ENCODE peak calls at places on chromosome 9, in eight cellular contexts. C is LNCaP clone FGC, V is mucosa of descending colon, Y is fibroblast of pulmonary artery, B is kidney, H is fibroblast of the aortic adventitia, W is psoas muscle, L is brain microvascular endothelial cell. Z is an unnamed sample.

GRCh38 chr9:33628865-33629410 is 104.9 kb downstream of the ANKRD18B start:
- DNase-seq in W (no peak), V (no peak), Y (no peak), L (no peak), B (no peak), H (no peak), C (no peak), Z (no peak)

GRCh38 chr9:107348836-107349235 is 65.8 kb downstream of the RAD23B start:
- DNase-seq in W (no peak), V (no peak), Y (no peak), H (no peak), B (no peak), C (no peak), L (no peak), Z (no peak)

GRCh38 chr9:136045595-136046554 is 49.2 kb downstream of the NACC2 start:
- DNase-seq in Y (peak), B (peak), W (no peak), L (no peak), C (no peak), V (no peak), H (no peak), Z (peak)

GRCh38 chr9:91433180-91433579 is 9.5 kb upstream of the NFIL3 start:
- DNase-seq in B (no peak), C (peak), Y (peak), L (peak), H (peak), V (no peak), W (no peak), Z (peak)

GRCh38 chr9:109520475-109521132 is 22.5 kb upstream of the PTPN3 start:
- DNase-seq in B (no peak), H (peak), L (peak), Y (peak), V (peak), C (peak), W (no peak), Z (peak)

GRCh38 chr9:27499481-27499880 is 24.6 kb upstream of the IFNK start:
- DNase-seq in L (peak), H (no peak), B (no peak), Y (peak), V (no peak), C (no peak), W (no peak), Z (peak)

GRCh38 chr9:109192732-109193361 is 25.8 kb upstream of the FRRS1L start:
- DNase-seq in B (no peak), H (no peak), W (no peak), L (no peak), V (peak), Y (peak), C (no peak), Z (no peak)

GRCh38 chr9:105361873-105362272 is 86.0 kb upstream of the FSD1L start:
- DNase-seq in C (no peak), L (no peak), W (no peak), V (no peak), Y (no peak), H (no peak), B (peak), Z (no peak)

GRCh38 chr9:93292288-93292615 is 108.3 kb downstream of the WNK2 start:
- DNase-seq in Y (no peak), W (no peak), B (no peak), L (no peak), C (no peak), H (no peak), V (no peak), Z (no peak)

GRCh38 chr9:28267351-28267750 is 694.1 kb upstream of the C9orf72 start:
- DNase-seq in C (no peak), B (no peak), V (no peak), H (no peak), Y (no peak), L (no peak), W (no peak), Z (no peak)

GRCh38 chr9:93682155-93682968 is 106.0 kb downstream of the PHF2 start:
- DNase-seq in C (peak), H (peak), V (peak), W (no peak), B (peak), Y (peak), L (peak), Z (peak)

GRCh38 chr9:34647651-34648050 is 1.2 kb downstream of the GALT start:
- DNase-seq in Y (no peak), B (no peak), H (no peak), V (peak), C (no peak), W (no peak), L (no peak), Z (no peak)

GRCh38 chr9:115008536-115008935 is 78.1 kb upstream of the TNFSF8 start:
- DNase-seq in Y (peak), V (no peak), W (no peak), B (no peak), L (peak), H (peak), C (no peak), Z (peak)

GRCh38 chr9:706073-706472 is 135.4 kb upstream of the DMRT1 start:
- DNase-seq in B (no peak), H (no peak), V (no peak), Y (no peak), L (no peak), W (no peak), C (no peak), Z (no peak)

GRCh38 chr9:125649315-125649714 is 57.7 kb downstream of the MAPKAP1 start:
- DNase-seq in H (peak), C (no peak), B (no peak), L (peak), Y (peak), V (no peak), W (peak), Z (peak)

GRCh38 chr9:69118656-69119055 is 55.4 kb upstream of the TJP2 start:
- DNase-seq in B (no peak), L (no peak), W (no peak), H (no peak), V (no peak), Y (no peak), C (no peak), Z (no peak)

GRCh38 chr9:69120380-69121154 is 53.5 kb upstream of the TJP2 start:
- DNase-seq in H (no peak), L (no peak), B (peak), W (no peak), C (peak), Y (no peak), V (peak), Z (no peak)

GRCh38 chr9:69122391-69123141 is 51.5 kb upstream of the TJP2 start:
- DNase-seq in C (peak), W (no peak), V (peak), Y (peak), H (peak), B (no peak), L (peak), Z (peak)

GRCh38 chr9:69122086-69122390 is 52.0 kb upstream of the TJP2 start:
- DNase-seq in C (no peak), Y (peak), L (peak), W (peak), H (peak), B (peak), V (peak), Z (peak)

GRCh38 chr9:69121155-69122085 is 52.7 kb upstream of the TJP2 start:
- DNase-seq in V (peak), C (no peak), W (peak), L (peak), H (peak), B (peak), Y (peak), Z (no peak)
- TF ChIP-seq CTCF in V (no peak), C (peak), W (no peak), L (no peak), H (peak), B (no peak), Y (peak), Z (no peak)

DNA sequence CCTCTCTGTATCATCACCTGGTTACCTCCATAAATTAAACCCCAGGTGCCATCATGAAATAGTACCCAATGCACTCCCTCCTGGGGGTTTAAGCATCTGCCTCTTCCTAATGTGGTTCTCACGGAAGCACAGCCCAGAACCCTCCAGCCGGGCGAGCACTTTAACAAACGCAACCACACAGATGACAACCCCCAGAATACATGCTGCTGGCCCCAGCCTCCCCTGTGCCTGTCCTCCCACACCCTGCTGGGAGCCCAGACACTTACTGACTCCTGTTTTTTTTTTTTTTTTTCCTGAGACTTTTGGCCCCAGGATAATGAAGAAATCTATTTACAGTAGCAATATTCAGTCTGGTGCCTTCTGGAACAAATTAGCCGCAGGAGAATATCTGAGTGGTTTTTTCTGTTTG is 50.0 kb upstream of the COL5A1 start:
- DNase-seq in V (no peak), L (peak), Y (no peak), C (no peak), H (peak), W (no peak), B (no peak), Z (peak)
- H3K4me3 ChIP-seq in V (no peak), L (no peak), Y (no peak), C (no peak), H (no peak), W (no peak), B (no peak), Z (peak)

GRCh38 chr9:84697042-84697441 is 27.5 kb downstream of the NTRK2 start:
- DNase-seq in H (no peak), B (no peak), W (no peak), L (no peak), V (no peak), Y (no peak), C (no peak), Z (no peak)

GRCh38 chr9:84701801-84702200 is 32.3 kb downstream of the NTRK2 start:
- DNase-seq in C (no peak), H (no peak), V (no peak), W (no peak), B (no peak), Y (no peak), L (no peak), Z (no peak)

GRCh38 chr9:84694248-84694647 is 24.7 kb downstream of the NTRK2 start:
- DNase-seq in C (no peak), V (no peak), L (no peak), Y (no peak), H (no peak), W (no peak), B (no peak), Z (no peak)

GRCh38 chr9:84699897-84700395 is 30.4 kb downstream of the NTRK2 start:
- DNase-seq in V (no peak), H (no peak), C (no peak), W (no peak), Y (no peak), B (no peak), L (no peak), Z (no peak)

DNA sequence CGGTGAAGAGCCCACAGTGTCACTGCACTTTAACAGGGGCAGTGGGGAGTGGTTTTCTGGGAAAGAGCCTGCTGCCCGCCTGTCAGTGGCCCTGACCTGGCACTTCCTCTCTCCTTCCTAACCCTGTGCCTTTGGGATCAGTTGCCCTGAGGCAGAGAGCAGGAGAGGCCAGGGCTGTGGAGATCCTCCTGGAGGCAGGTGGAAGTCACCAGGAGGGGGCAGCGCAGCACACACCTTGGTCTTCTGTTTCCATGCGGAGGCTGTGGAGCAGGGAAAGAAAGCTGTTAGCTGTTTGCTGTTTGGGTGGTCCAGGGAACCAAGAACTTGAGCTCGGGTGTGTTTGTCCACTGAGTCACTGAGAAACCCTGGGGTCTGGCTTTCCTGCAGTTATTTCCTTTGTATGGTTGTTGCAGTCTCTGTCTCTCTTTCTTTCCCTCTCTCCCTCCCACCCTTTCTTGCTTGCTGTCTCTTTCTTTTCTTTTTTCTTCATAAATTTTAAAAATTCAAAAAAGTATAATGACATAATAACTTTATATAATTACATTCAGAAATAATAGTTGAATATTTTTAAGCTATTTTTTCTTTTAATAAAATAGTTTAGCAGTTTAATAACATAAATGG is 28.1 kb downstream of the NTRK2 start:
- DNase-seq in C (peak), B (peak), L (peak), Y (peak), V (peak), W (peak), H (peak), Z (peak)
- TF ChIP-seq CTCF in C (peak), B (peak), L (peak), Y (peak), V (peak), W (peak), H (peak), Z (peak)

DNA sequence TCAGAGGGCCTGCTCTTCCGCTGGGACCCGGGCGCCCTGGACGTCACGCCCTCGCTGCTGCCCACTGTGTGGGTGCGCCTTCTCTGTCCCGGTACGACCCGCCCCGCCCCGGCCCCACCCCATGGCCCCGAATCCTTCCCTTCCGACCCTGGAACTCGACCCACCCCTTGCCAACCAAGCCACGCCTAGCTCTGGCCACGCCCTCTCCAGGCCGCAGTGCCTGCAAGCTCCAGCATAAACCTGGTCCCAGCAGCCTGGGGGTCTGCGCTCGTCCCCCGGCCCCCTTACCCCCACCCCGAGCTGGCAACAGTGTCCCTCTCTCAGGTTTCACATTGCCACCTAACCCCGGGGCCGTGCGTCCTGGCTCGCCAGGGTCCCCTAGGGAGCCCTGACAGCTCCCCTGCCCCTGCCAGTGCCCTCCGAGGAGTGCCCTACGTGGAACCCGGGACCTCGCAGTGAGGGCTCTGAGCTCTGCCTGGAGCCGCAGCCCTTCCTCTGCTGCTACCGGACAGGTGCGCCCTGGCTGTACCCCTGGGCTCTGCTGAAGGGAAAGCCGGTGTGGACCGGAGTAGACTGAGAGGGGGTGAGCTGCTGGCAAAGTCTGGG is 3.4 kb downstream of the ADGRD2 start:
- DNase-seq in L (no peak), V (peak), Y (no peak), C (no peak), W (no peak), B (no peak), H (no peak), Z (no peak)
- H3K4me3 ChIP-seq in L (no peak), V (no peak), Y (no peak), C (no peak), W (peak), B (no peak), H (no peak), Z (no peak)

DNA sequence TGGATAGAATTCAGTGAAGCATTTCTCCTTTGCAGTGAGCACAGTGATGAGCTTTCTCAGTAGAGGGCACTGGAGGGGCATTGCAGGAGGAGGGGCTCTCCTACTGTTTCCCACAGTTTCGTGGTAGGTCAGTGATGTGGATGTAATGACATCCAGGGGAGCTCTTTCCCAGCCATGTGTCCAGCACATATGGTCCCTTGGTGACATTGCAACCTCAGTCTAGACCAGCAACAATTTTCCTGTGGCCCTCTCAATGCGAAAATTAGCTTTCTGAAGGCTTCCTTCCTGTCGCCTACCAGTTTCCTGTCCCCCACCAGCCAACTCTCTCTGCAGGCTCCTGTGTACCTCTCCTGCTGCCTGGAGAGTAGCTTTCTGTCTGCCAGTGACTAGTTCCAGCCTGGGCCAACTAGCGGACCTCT is 6.9 kb upstream of the PDCL start:
- DNase-seq in L (no peak), B (no peak), V (no peak), H (no peak), C (no peak), Y (no peak), W (no peak), Z (no peak)
- TF ChIP-seq CTCF in L (peak), B (no peak), V (no peak), H (no peak), C (no peak), Y (no peak), W (no peak), Z (no peak)

DNA sequence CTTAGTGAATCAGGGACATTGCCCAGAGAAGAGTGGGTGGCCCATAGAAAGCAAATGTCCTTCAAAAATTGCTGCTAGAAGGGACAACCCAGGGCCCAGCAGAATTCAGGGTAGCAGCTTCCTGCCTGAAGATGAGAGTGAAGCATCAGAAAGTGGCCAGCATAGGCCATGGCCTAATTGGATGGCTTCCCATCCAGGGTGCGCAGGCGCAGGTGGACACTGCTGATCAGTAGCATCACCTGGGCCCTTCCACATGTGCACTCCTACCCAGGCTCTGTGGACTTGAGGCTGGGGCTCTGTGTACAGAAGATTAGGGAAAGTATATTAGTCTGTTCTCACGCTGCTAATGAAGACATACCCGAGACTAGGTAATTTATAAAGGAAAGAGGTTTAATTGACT is 58.6 kb upstream of the GARNL3 start:
- DNase-seq in L (no peak), H (no peak), B (no peak), V (no peak), W (no peak), C (no peak), Y (no peak), Z (no peak)
- H3K4me3 ChIP-seq in L (no peak), H (no peak), B (no peak), V (no peak), W (no peak), C (no peak), Y (no peak), Z (no peak)

DNA sequence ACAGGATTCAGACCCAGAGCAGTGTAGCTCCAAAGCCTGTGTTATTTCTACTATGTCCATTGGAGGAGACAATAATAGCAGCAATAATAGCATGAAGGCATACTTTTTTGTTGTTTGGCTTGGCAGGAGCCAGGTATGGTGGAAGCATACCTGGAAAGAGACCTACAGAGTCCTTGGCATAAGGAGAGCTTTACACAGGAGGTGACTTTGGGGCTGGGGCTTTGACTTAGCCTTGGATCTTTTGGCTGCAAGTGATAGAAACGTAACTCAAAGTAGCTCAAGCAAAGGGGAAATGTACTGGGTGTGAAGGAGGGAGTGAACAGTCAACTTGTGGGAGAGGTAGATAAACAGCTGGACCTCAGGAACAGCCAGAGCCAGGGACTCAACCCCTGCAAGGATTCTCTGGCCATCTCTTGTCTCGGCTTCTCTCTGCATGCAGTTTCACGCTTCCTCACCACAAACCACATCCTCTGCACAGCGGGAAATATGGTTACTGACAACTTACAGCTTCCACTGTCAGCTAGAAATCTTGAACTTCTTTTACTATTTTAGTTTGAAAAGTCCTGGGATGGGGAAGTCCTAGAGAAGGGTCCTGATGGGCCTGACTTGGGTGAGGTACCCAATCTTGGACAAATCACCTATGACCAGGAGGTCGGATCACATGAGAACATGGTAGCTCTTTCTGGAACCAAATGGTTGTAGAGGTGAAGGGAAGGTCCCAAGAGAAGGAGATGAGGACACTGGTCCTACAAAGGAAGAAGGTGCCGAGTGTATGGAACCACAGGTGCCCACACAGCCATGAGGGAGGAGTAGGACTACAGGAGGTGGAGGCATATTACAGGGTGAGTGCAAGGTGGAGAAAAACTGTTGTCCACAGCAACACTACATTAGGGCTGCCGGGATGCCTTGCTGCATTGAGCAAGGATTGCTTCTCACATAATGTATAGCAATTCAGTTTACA is 47.0 kb upstream of the TGFBR1 start:
- DNase-seq in W (no peak), C (no peak), L (peak), H (no peak), Y (peak), B (no peak), V (peak), Z (peak)
- TF ChIP-seq CTCF in W (no peak), C (no peak), L (no peak), H (no peak), Y (no peak), B (no peak), V (no peak), Z (no peak)

GRCh38 chr9:112301420-112301819 is 32.0 kb downstream of the PTBP3 start:
- DNase-seq in B (no peak), L (no peak), H (no peak), C (no peak), W (no peak), V (no peak), Y (no peak), Z (no peak)
- H3K4me3 ChIP-seq in B (no peak), L (no peak), H (no peak), C (no peak), W (no peak), V (no peak), Y (no peak), Z (no peak)